ENCODE peak calls at places on chromosome 17, in nine cellular contexts. M is IMR-90; Y is bronchial epithelial cell; S is CD8-positive, alpha-beta T cell; G is CD8-positive, alpha-beta memory T cell; J is stomach; L is skeletal muscle cell; W is BJ; O is body of pancreas. H is an unnamed sample.

GRCh38 chr17:73338050-73338491 is 26.3 kb upstream of the CDC42EP4 start:
- DNase-seq in M (peak), W (no peak), S (no peak), Y (no peak), J (no peak), O (no peak), L (no peak), G (no peak), H (no peak)

GRCh38 chr17:32871736-32872135 is 5.2 kb downstream of the MYO1D start:
- DNase-seq in L (no peak), S (no peak), O (no peak), Y (no peak), J (no peak), W (no peak), M (no peak), G (no peak), H (no peak)

GRCh38 chr17:65593870-65594584 is 32.6 kb upstream of the AXIN2 start:
- DNase-seq in J (no peak), L (no peak), G (no peak), Y (no peak), S (no peak), W (no peak), M (peak), O (no peak), H (no peak)

GRCh38 chr17:36602030-36602737 is 801 bp downstream of the MRM1 start:
- DNase-seq in S (no peak), W (no peak), O (no peak), M (peak), J (no peak), L (no peak), Y (no peak), G (no peak), H (no peak)

GRCh38 chr17:75601057-75601987 is 13.7 kb downstream of the MYO15B start:
- DNase-seq in S (peak), Y (peak), L (no peak), G (peak), M (peak), J (peak), O (peak), W (no peak), H (no peak)

GRCh38 chr17:43917348-43918025 is 10.2 kb upstream of the MPP2 start:
- DNase-seq in M (peak), J (peak), G (peak), Y (peak), O (no peak), W (no peak), S (peak), L (no peak), H (no peak)

GRCh38 chr17:38605852-38606645 is at the start of gene SRCIN1:
- DNase-seq in M (peak), O (peak), Y (no peak), G (peak), S (peak), J (peak), L (no peak), W (no peak), H (no peak)

GRCh38 chr17:16013943-16014407 is 14.4 kb downstream of the TTC19 start:
- DNase-seq in W (peak), J (no peak), L (peak), G (no peak), S (no peak), M (peak), Y (peak), O (no peak), H (peak)

GRCh38 chr17:79031996-79032875 is 8.3 kb downstream of the C1QTNF1 start:
- DNase-seq in M (no peak), L (no peak), O (no peak), J (peak), G (no peak), Y (no peak), W (no peak), S (no peak), H (no peak)

GRCh38 chr17:75691371-75692290 is 24.5 kb downstream of the SAP30BP start:
- DNase-seq in Y (peak), S (no peak), G (no peak), W (no peak), J (no peak), M (peak), O (peak), L (no peak), H (no peak)

GRCh38 chr17:79620207-79621038 is 9.6 kb upstream of the RBFOX3 start:
- DNase-seq in G (no peak), L (no peak), Y (no peak), O (peak), J (no peak), M (no peak), S (no peak), W (no peak), H (no peak)

GRCh38 chr17:17837966-17838962 is 1.5 kb upstream of the SREBF1 start:
- DNase-seq in S (no peak), M (peak), L (no peak), J (no peak), O (no peak), Y (peak), G (no peak), W (no peak), H (no peak)

GRCh38 chr17:45425125-45425983 is 7.3 kb downstream of the ARHGAP27 start:
- DNase-seq in J (peak), L (peak), Y (peak), O (peak), W (no peak), S (no peak), G (no peak), M (peak), H (peak)

GRCh38 chr17:66548158-66548557 is 245.7 kb downstream of the PRKCA start:
- DNase-seq in S (peak), O (no peak), G (peak), Y (no peak), L (no peak), J (no peak), M (no peak), W (no peak), H (no peak)

GRCh38 chr17:77291591-77292386 is 151.0 kb downstream of the SEC14L1 start:
- DNase-seq in J (no peak), M (no peak), Y (peak), G (no peak), S (no peak), O (no peak), W (no peak), L (no peak), H (no peak)

GRCh38 chr17:32755045-32755805 is 121.7 kb downstream of the MYO1D start:
- DNase-seq in M (peak), W (peak), L (peak), G (peak), J (no peak), Y (peak), S (no peak), O (no peak), H (peak)

GRCh38 chr17:38569701-38570512 is 35.8 kb downstream of the SRCIN1 start:
- DNase-seq in O (no peak), M (no peak), L (no peak), S (no peak), G (no peak), W (no peak), Y (no peak), J (no peak), H (no peak)

GRCh38 chr17:47119746-47120520 is 69.2 kb downstream of the CDC27 start:
- DNase-seq in Y (peak), L (no peak), S (no peak), J (no peak), G (no peak), W (peak), O (no peak), M (peak), H (peak)

GRCh38 chr17:41689497-41690299 is 1.0 kb downstream of the EIF1 start:
- DNase-seq in O (peak), G (peak), Y (no peak), M (peak), W (no peak), L (no peak), J (no peak), S (peak), H (no peak)

GRCh38 chr17:14736631-14737030 is 435.8 kb downstream of the HS3ST3B1 start:
- DNase-seq in W (no peak), Y (no peak), S (no peak), M (no peak), G (no peak), L (no peak), J (no peak), O (no peak), H (no peak)

GRCh38 chr17:76831316-76831715 is 36.9 kb upstream of the MGAT5B start:
- DNase-seq in G (no peak), O (no peak), J (no peak), L (no peak), Y (no peak), M (no peak), W (no peak), S (no peak), H (no peak)

GRCh38 chr17:38870259-38871165 is 654 bp downstream of the LASP1 start:
- DNase-seq in W (no peak), J (peak), M (peak), Y (peak), G (peak), S (peak), O (peak), L (no peak), H (no peak)

GRCh38 chr17:39629894-39630293 is 3.1 kb downstream of the PPP1R1B start:
- DNase-seq in Y (no peak), O (no peak), J (no peak), G (no peak), M (no peak), L (no peak), W (no peak), S (peak), H (no peak)

GRCh38 chr17:55607736-55608341 is 96.6 kb upstream of the SMIM36 start:
- DNase-seq in M (peak), L (no peak), Y (peak), J (peak), G (no peak), W (no peak), S (no peak), O (peak), H (no peak)

GRCh38 chr17:19652595-19652994 is 4.0 kb downstream of the ALDH3A2 start:
- DNase-seq in G (no peak), Y (no peak), J (peak), L (no peak), M (no peak), W (no peak), O (peak), S (no peak), H (no peak)
- H3K4me3 ChIP-seq in G (no peak), Y (no peak), J (no peak), L (no peak), M (no peak), W (no peak), O (no peak), S (no peak), H (no peak)

DNA sequence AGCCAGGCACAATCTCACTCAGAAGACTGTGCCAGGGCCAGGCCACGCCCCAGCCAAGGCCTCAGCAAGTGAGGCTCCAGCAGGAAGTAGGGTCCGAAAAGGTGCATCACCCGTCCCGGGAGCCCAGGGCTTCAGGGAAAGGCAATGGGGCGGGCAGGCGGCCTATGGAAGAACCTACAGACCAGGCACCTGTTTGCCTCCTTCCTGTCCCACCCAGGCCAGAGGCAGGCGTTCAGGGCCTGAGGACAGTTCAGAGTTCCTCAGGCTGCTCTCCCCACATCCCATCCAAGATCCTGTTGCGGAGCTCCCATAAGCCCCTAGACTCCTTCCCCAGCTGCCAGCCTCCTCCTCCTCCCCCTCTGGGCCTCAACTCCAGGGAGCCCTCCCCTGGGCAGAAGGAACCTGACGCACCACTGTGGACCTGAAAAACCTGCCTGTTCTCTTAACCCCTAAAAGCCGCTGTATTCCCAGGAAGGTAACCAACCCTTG is 2.3 kb downstream of the CLUH start:
- DNase-seq in J (peak), G (no peak), S (no peak), M (no peak), L (no peak), W (no peak), Y (peak), O (peak), H (no peak)
- H3K4me3 ChIP-seq in J (peak), G (no peak), S (no peak), M (no peak), L (no peak), W (no peak), Y (peak), O (no peak), H (peak)

DNA sequence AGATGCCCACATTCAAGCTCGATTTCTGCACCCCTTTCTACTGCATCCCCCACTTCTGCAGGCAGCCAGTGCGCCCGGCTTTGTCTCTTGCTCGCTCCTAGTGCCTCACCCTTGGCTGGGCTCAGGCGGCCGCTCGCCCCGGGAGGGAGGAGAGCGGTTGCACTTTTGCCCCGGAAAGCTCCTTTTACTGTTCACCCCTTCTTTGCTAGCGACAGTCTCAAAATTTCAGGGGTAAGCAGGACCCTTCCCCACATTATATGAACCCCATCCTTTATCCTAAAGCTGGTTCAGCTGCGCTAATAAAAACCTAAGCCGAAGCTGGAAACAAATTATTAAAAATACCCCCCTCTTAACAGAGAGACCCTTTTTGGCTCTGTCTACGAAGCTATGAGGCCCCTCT is 987 bp downstream of the HOXB5 start:
- DNase-seq in Y (no peak), L (no peak), J (no peak), O (no peak), S (no peak), M (peak), G (no peak), W (no peak), H (no peak)
- H3K4me3 ChIP-seq in Y (no peak), L (peak), J (peak), O (no peak), S (no peak), M (peak), G (peak), W (no peak), H (peak)

DNA sequence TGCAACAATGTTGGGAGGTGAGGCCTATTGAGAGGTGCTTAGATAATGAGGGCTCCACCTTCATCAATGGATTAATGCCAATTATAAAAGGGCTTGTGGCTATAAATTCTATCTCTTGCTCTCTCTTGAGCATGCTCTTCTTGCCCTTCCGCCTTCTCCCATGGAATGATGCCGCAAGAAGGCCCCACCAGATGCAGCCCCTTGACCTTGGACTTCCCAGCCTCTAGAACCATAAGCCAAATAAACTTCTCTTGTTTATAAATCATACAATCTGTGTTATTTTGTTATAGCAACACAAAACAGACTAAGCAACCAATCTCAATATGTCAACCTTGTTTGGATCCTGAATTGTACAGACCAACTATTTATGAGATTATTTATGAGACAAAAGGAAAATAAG is 20.0 kb downstream of the MYH10 start:
- DNase-seq in M (no peak), O (no peak), L (no peak), W (no peak), J (no peak), G (no peak), Y (no peak), S (no peak), H (no peak)
- H3K4me3 ChIP-seq in M (no peak), O (no peak), L (no peak), W (no peak), J (no peak), G (no peak), Y (no peak), S (no peak), H (no peak)

GRCh38 chr17:60730273-60730672 is 52.6 kb downstream of the BCAS3 start:
- DNase-seq in W (no peak), G (no peak), M (no peak), Y (no peak), O (no peak), L (no peak), S (no peak), J (no peak), H (no peak)
- H3K4me3 ChIP-seq in W (no peak), G (no peak), M (no peak), Y (no peak), O (no peak), L (no peak), S (no peak), J (no peak), H (no peak)